ENCODE peak calls at places on chromosomes 4 and X, in eight cellular contexts. R is Ammon's horn; L is AG04450; W is MM.1S; S is bronchial epithelial cell; H is stimulated activated CD4-positive, alpha-beta T cell treated with anti-CD3 and anti-CD28 coated beads, Interleukin-15, amount 100 ng/mL, for 24 hours; C is AG09319; X is HCT116. G is an unnamed sample.

GRCh38 chr4:88350786-88351185 is 27.9 kb upstream of the HERC6 start:
- DNase-seq in R (no peak), L (no peak), W (no peak), S (no peak), H (no peak), C (no peak), X (no peak), G (no peak)

GRCh38 chrX:154717824-154718223 is 33.1 kb downstream of the GAB3 start:
- DNase-seq in R (no peak), L (no peak), W (no peak), S (no peak), H (no peak), C (no peak), X (no peak), G (no peak)

GRCh38 chr4:81137894-81138293 is 77.1 kb downstream of the PRKG2 start:
- DNase-seq in R (no peak), L (no peak), W (no peak), S (no peak), H (no peak), C (no peak), X (no peak), G (no peak)

GRCh38 chr4:10175626-10176025 is 59.0 kb upstream of the WDR1 start:
- DNase-seq in R (no peak), L (no peak), W (no peak), S (no peak), H (no peak), C (no peak), X (no peak), G (no peak)

GRCh38 chr4:53686521-53686920 is 95.2 kb upstream of the LNX1 start:
- DNase-seq in R (no peak), L (no peak), W (no peak), S (no peak), H (no peak), C (no peak), X (no peak), G (no peak)

GRCh38 chrX:9785252-9785943 is 831 bp upstream of the SHROOM2 start:
- DNase-seq in R (no peak), L (no peak), W (no peak), S (no peak), H (no peak), C (no peak), X (no peak), G (no peak)

GRCh38 chr4:142607976-142608375 is 238.1 kb downstream of the INPP4B start:
- DNase-seq in R (no peak), L (no peak), W (no peak), S (no peak), H (no peak), C (no peak), X (no peak), G (no peak)

GRCh38 chr4:166996216-166996615 is 238.1 kb downstream of the SPOCK3 start:
- DNase-seq in R (peak), L (no peak), W (no peak), S (no peak), H (no peak), C (no peak), X (no peak), G (no peak)

GRCh38 chrX:150582338-150582948 is 14.0 kb downstream of the MTM1 start:
- DNase-seq in R (no peak), L (no peak), W (no peak), S (no peak), H (no peak), C (no peak), X (no peak), G (no peak)

GRCh38 chrX:131792789-131793462 is 230.2 kb upstream of the STK26 start:
- DNase-seq in R (no peak), L (no peak), W (peak), S (no peak), H (no peak), C (peak), X (no peak), G (peak)